ENCODE peak calls at places on chromosome 4, in ten cellular contexts. S, L, X, Y, C, N, J, U, K and F are unnamed samples.

GRCh38 chr4:126405369-126405982 is 1090.7 kb downstream of the FAT4 start:
- DNase-seq in X (no peak), C (no peak), N (no peak), K (no peak), J (peak), L (no peak), U (no peak), S (no peak), Y (peak), F (peak)

GRCh38 chr4:94588900-94589693 is 137.4 kb downstream of the PDLIM5 start:
- DNase-seq in Y (no peak), S (no peak), C (no peak), L (no peak), J (no peak), K (no peak), X (no peak), N (no peak), U (no peak), F (no peak)

GRCh38 chr4:88881227-88881569 is 175.8 kb downstream of the FAM13A start:
- DNase-seq in S (no peak), X (no peak), K (no peak), Y (no peak), C (no peak), N (no peak), U (no peak), J (peak), L (no peak), F (no peak)

GRCh38 chr4:152780267-152780811 is 585 bp downstream of the ARFIP1 start:
- DNase-seq in S (no peak), C (no peak), K (no peak), N (no peak), U (no peak), L (no peak), X (no peak), Y (peak), J (peak), F (peak)

GRCh38 chr4:10701702-10702460 is 17.3 kb upstream of the CLNK start:
- DNase-seq in N (no peak), L (no peak), S (no peak), X (no peak), U (no peak), C (no peak), J (no peak), Y (no peak), K (no peak), F (no peak)

GRCh38 chr4:83083925-83084475 is 30.5 kb downstream of the PLAC8 start:
- DNase-seq in U (peak), J (no peak), S (peak), L (peak), X (no peak), N (no peak), K (no peak), C (no peak), Y (no peak), F (no peak)

GRCh38 chr4:90943311-90943710 is 816.1 kb downstream of the CCSER1 start:
- DNase-seq in K (no peak), L (no peak), Y (peak), C (no peak), X (no peak), U (no peak), J (no peak), N (no peak), S (no peak), F (no peak)

GRCh38 chr4:13907255-13907751 is 279.8 kb upstream of the BOD1L1 start:
- DNase-seq in N (no peak), S (no peak), J (peak), X (no peak), L (no peak), U (no peak), C (no peak), K (no peak), Y (peak), F (peak)

GRCh38 chr4:156705291-156705690 is 266.3 kb downstream of the PDGFC start:
- DNase-seq in N (no peak), K (no peak), U (no peak), L (no peak), J (peak), Y (peak), X (no peak), S (no peak), C (no peak), F (no peak)

GRCh38 chr4:98932539-98932938 is 3.6 kb upstream of the EIF4E start:
- DNase-seq in J (peak), L (no peak), Y (no peak), C (no peak), K (no peak), N (no peak), U (no peak), S (no peak), X (no peak), F (no peak)

GRCh38 chr4:165325732-165326512 is 1.5 kb upstream of the MSMO1 start:
- DNase-seq in S (no peak), X (no peak), K (no peak), J (peak), U (no peak), L (no peak), N (no peak), Y (peak), C (no peak), F (no peak)

GRCh38 chr4:29311231-29311630 is 1408.9 kb upstream of the PCDH7 start:
- DNase-seq in J (no peak), Y (no peak), S (no peak), L (no peak), X (no peak), C (no peak), N (no peak), U (no peak), K (no peak), F (no peak)

GRCh38 chr4:84632092-84632491 is 49.2 kb downstream of the CDS1 start:
- DNase-seq in Y (peak), X (no peak), L (no peak), N (no peak), S (no peak), K (no peak), J (peak), C (no peak), U (no peak), F (no peak)

GRCh38 chr4:11436084-11436483 is 7.4 kb upstream of the HS3ST1 start:
- DNase-seq in K (no peak), U (no peak), S (no peak), J (no peak), C (no peak), L (no peak), X (no peak), N (no peak), Y (no peak), F (no peak)

GRCh38 chr4:68283714-68284113 is 38.2 kb upstream of the TMPRSS11B start:
- DNase-seq in S (no peak), Y (peak), C (no peak), N (no peak), U (no peak), K (no peak), L (no peak), J (no peak), X (no peak), F (no peak)

GRCh38 chr4:16530688-16531635 is 304.7 kb upstream of the TAPT1 start:
- DNase-seq in L (no peak), N (no peak), S (no peak), C (no peak), J (no peak), K (no peak), X (no peak), Y (no peak), U (no peak), F (no peak)

GRCh38 chr4:24143741-24144140 is 253.9 kb upstream of the PPARGC1A start:
- DNase-seq in L (no peak), X (no peak), Y (no peak), U (no peak), J (no peak), K (no peak), C (no peak), N (no peak), S (no peak), F (no peak)

GRCh38 chr4:107863850-107864371 is 39.2 kb downstream of the SGMS2 start:
- DNase-seq in C (peak), L (no peak), X (no peak), S (no peak), J (peak), U (no peak), Y (peak), N (no peak), K (no peak), F (no peak)

GRCh38 chr4:6591781-6592180 is 16.8 kb downstream of the MAN2B2 start:
- DNase-seq in S (no peak), Y (no peak), X (no peak), U (no peak), K (no peak), L (no peak), N (no peak), J (no peak), C (no peak), F (no peak)

GRCh38 chr4:112859456-112860184 is 189.8 kb upstream of the ANK2 start:
- DNase-seq in K (no peak), N (no peak), U (no peak), S (no peak), Y (no peak), X (no peak), C (no peak), J (no peak), L (no peak), F (no peak)

GRCh38 chr4:39730067-39730466 is 32.1 kb downstream of the UBE2K start:
- DNase-seq in N (no peak), J (no peak), U (no peak), S (no peak), X (no peak), C (no peak), Y (peak), L (no peak), K (no peak), F (no peak)

GRCh38 chr4:1534876-1535526 is 128.8 kb upstream of the NKX1-1 start:
- DNase-seq in Y (no peak), S (no peak), X (no peak), U (no peak), L (no peak), K (peak), C (no peak), N (no peak), J (no peak), F (no peak)

GRCh38 chr4:128916832-128917231 is 107.3 kb downstream of the JADE1 start:
- DNase-seq in N (no peak), K (no peak), C (no peak), J (no peak), X (no peak), Y (no peak), L (no peak), U (no peak), S (peak), F (no peak)

GRCh38 chr4:112416464-112416863 is 99.5 kb downstream of the NEUROG2 start:
- DNase-seq in X (no peak), K (no peak), J (peak), C (no peak), S (no peak), L (no peak), U (no peak), Y (peak), N (no peak), F (no peak)

GRCh38 chr4:152738812-152739211 is 40.7 kb downstream of the TIGD4 start:
- DNase-seq in X (no peak), Y (no peak), C (no peak), N (no peak), K (no peak), S (no peak), U (no peak), L (no peak), J (no peak), F (no peak)